ENCODE peak calls at places on chromosomes 11 and 22, in ten cellular contexts. O, L, E, I, X, R, W, A, S and T are unnamed samples.
A peak's percentile ranks its signal among the peaks of the same experiment; 100 is the strongest.

GRCh38 chr11:123122852-123123251 is 60.9 kb upstream of the HSPA8 start:
- DNase-seq in W (no peak), R (no peak), A (peak; percentile 44), X (no peak), O (no peak), L (no peak), S (no peak), I (no peak), E (no peak), T (no peak)

GRCh38 chr22:30694638-30695350 is at the start of gene OSBP2:
- DNase-seq in I (no peak), S (peak; percentile 31), E (peak; percentile 68), O (peak; percentile 31), X (peak; percentile 9), R (no peak), W (peak; percentile 27), A (no peak), L (peak; percentile 34), T (peak; percentile 43)

GRCh38 chr11:119375629-119376196 is 5.8 kb downstream of the USP2 start:
- DNase-seq in O (no peak), A (peak; percentile 57), L (peak; percentile 84), X (no peak), I (no peak), S (no peak), W (peak; percentile 85), R (no peak), E (no peak), T (no peak)

GRCh38 chr11:63595296-63595695 is 18.9 kb downstream of the PLAAT3 start:
- DNase-seq in I (no peak), A (peak; percentile 58), X (no peak), R (no peak), L (no peak), E (no peak), S (no peak), W (no peak), O (no peak), T (no peak)

GRCh38 chr22:36936362-36937116 is 23.1 kb downstream of the CSF2RB start:
- DNase-seq in X (no peak), I (no peak), W (no peak), L (no peak), O (no peak), R (no peak), S (no peak), E (no peak), A (no peak), T (no peak)

GRCh38 chr22:21642584-21643448 is 714 bp downstream of the SDF2L1 start:
- DNase-seq in O (peak; percentile 26), S (peak; percentile 75), L (no peak), A (peak; percentile 37), I (peak; percentile 46), X (peak; percentile 42), W (no peak), R (no peak), E (no peak), T (peak; percentile 75)

GRCh38 chr22:44776535-44777363 is 24.4 kb downstream of the ARHGAP8 start:
- DNase-seq in A (no peak), I (no peak), X (no peak), S (no peak), E (no peak), W (no peak), L (no peak), O (no peak), R (no peak), T (no peak)

GRCh38 chr11:83819936-83820549 is 533.9 kb upstream of the CCDC90B start:
- DNase-seq in R (peak; percentile 18), S (no peak), O (peak; percentile 59), L (no peak), A (peak; percentile 66), I (peak; percentile 36), W (no peak), E (no peak), X (no peak), T (no peak)

GRCh38 chr11:71286701-71287643 is 34.6 kb upstream of the SHANK2 start:
- DNase-seq in O (no peak), S (no peak), R (peak; percentile 97), A (peak; percentile 67), L (peak; percentile 36), I (peak; percentile 99), E (no peak), W (no peak), X (no peak), T (no peak)

GRCh38 chr11:1279674-1280055 is 29.8 kb downstream of the TOLLIP start:
- DNase-seq in A (no peak), W (no peak), L (no peak), E (no peak), X (no peak), R (no peak), S (no peak), I (no peak), O (no peak), T (no peak)

GRCh38 chr11:35142481-35143207 is 3.7 kb downstream of the CD44 start:
- DNase-seq in A (peak; percentile 57), S (no peak), O (peak; percentile 22), X (no peak), E (no peak), W (no peak), L (no peak), R (peak; percentile 66), I (peak; percentile 52), T (no peak)

GRCh38 chr11:9962722-9963121 is 298.8 kb downstream of the SWAP70 start:
- DNase-seq in L (no peak), A (no peak), E (no peak), R (no peak), W (no peak), X (no peak), O (no peak), S (no peak), I (no peak), T (no peak)

GRCh38 chr22:39556970-39557811 is 13.4 kb upstream of the CACNA1I start:
- DNase-seq in I (no peak), E (no peak), W (no peak), R (no peak), X (peak; percentile 39), O (no peak), S (peak; percentile 45), A (peak; percentile 12), L (no peak), T (no peak)

GRCh38 chr11:17445240-17445795 is 31.3 kb downstream of the ABCC8 start:
- DNase-seq in R (no peak), I (no peak), X (no peak), W (no peak), L (no peak), S (no peak), A (no peak), O (no peak), E (no peak), T (no peak)

GRCh38 chr11:16613401-16614381 is 124.8 kb upstream of the C11orf58 start:
- DNase-seq in E (peak; percentile 77), S (peak; percentile 72), O (peak; percentile 92), R (no peak), L (peak; percentile 77), W (peak; percentile 90), A (peak; percentile 75), I (peak; percentile 76), X (peak; percentile 32), T (peak; percentile 94)